ENCODE peak calls at places on chromosomes 3 and 15, in six cellular contexts. One of them, this sample, is unnamed.

GRCh38 chr3:24344784-24345439 is 149.7 kb downstream of the THRB start:
- DNase-seq in gastrocnemius medialis: no peak
- DNase-seq in B cell: no peak
- DNase-seq in fibroblast of mammary gland: peak
- DNase-seq in epithelial cell of proximal tubule: no peak
- DNase-seq in dorsolateral prefrontal cortex: no peak
- DNase-seq in this sample: no peak

GRCh38 chr15:100905855-100906254 is 13.3 kb upstream of the LRRK1 start:
- DNase-seq in gastrocnemius medialis: no peak
- DNase-seq in B cell: no peak
- DNase-seq in fibroblast of mammary gland: no peak
- DNase-seq in epithelial cell of proximal tubule: no peak
- DNase-seq in dorsolateral prefrontal cortex: no peak
- DNase-seq in this sample: no peak

GRCh38 chr3:126672741-126673140 is 17.8 kb upstream of the TXNRD3 start:
- DNase-seq in gastrocnemius medialis: no peak
- DNase-seq in B cell: no peak
- DNase-seq in fibroblast of mammary gland: no peak
- DNase-seq in epithelial cell of proximal tubule: no peak
- DNase-seq in dorsolateral prefrontal cortex: no peak
- DNase-seq in this sample: no peak

GRCh38 chr15:74402873-74403589 is 30.7 kb downstream of the SEMA7A start:
- DNase-seq in gastrocnemius medialis: no peak
- DNase-seq in B cell: peak
- DNase-seq in fibroblast of mammary gland: no peak
- DNase-seq in epithelial cell of proximal tubule: no peak
- DNase-seq in dorsolateral prefrontal cortex: no peak
- DNase-seq in this sample: peak

GRCh38 chr3:154135511-154136173 is 14.5 kb downstream of the ARHGEF26 start:
- DNase-seq in gastrocnemius medialis: no peak
- DNase-seq in B cell: no peak
- DNase-seq in fibroblast of mammary gland: peak
- DNase-seq in epithelial cell of proximal tubule: no peak
- DNase-seq in dorsolateral prefrontal cortex: no peak
- DNase-seq in this sample: no peak

GRCh38 chr15:85026304-85027032 is 44.8 kb downstream of the PDE8A start:
- DNase-seq in gastrocnemius medialis: no peak
- DNase-seq in B cell: no peak
- DNase-seq in fibroblast of mammary gland: no peak
- DNase-seq in epithelial cell of proximal tubule: no peak
- DNase-seq in dorsolateral prefrontal cortex: no peak
- DNase-seq in this sample: no peak

GRCh38 chr3:71168961-71169411 is 414.5 kb downstream of the FOXP1 start:
- DNase-seq in gastrocnemius medialis: no peak
- DNase-seq in B cell: no peak
- DNase-seq in fibroblast of mammary gland: peak
- DNase-seq in epithelial cell of proximal tubule: no peak
- DNase-seq in dorsolateral prefrontal cortex: no peak
- DNase-seq in this sample: no peak

GRCh38 chr3:18501679-18502343 is 76.7 kb upstream of the SATB1 start:
- DNase-seq in gastrocnemius medialis: no peak
- DNase-seq in B cell: no peak
- DNase-seq in fibroblast of mammary gland: no peak
- DNase-seq in epithelial cell of proximal tubule: no peak
- DNase-seq in dorsolateral prefrontal cortex: no peak
- DNase-seq in this sample: no peak

GRCh38 chr3:178735032-178735674 is 198.9 kb downstream of the KCNMB2 start:
- DNase-seq in gastrocnemius medialis: no peak
- DNase-seq in B cell: no peak
- DNase-seq in fibroblast of mammary gland: no peak
- DNase-seq in epithelial cell of proximal tubule: no peak
- DNase-seq in dorsolateral prefrontal cortex: no peak
- DNase-seq in this sample: no peak

GRCh38 chr3:100463002-100463401 is 29.4 kb upstream of the TMEM45A start:
- DNase-seq in gastrocnemius medialis: no peak
- DNase-seq in B cell: peak
- DNase-seq in fibroblast of mammary gland: peak
- DNase-seq in epithelial cell of proximal tubule: no peak
- DNase-seq in dorsolateral prefrontal cortex: no peak
- DNase-seq in this sample: peak

GRCh38 chr3:71753716-71754609 is at the start of gene GPR27:
- DNase-seq in gastrocnemius medialis: no peak
- DNase-seq in B cell: peak
- DNase-seq in fibroblast of mammary gland: peak
- DNase-seq in epithelial cell of proximal tubule: no peak
- DNase-seq in dorsolateral prefrontal cortex: no peak
- DNase-seq in this sample: peak

GRCh38 chr3:69948246-69948862 is 51.2 kb upstream of the SAMMSON start:
- DNase-seq in gastrocnemius medialis: no peak
- DNase-seq in B cell: peak
- DNase-seq in fibroblast of mammary gland: peak
- DNase-seq in epithelial cell of proximal tubule: no peak
- DNase-seq in dorsolateral prefrontal cortex: no peak
- DNase-seq in this sample: peak

GRCh38 chr15:69941931-69942471 is 155.7 kb downstream of the TLE3 start:
- DNase-seq in gastrocnemius medialis: no peak
- DNase-seq in B cell: no peak
- DNase-seq in fibroblast of mammary gland: no peak
- DNase-seq in epithelial cell of proximal tubule: no peak
- DNase-seq in dorsolateral prefrontal cortex: no peak
- DNase-seq in this sample: no peak

GRCh38 chr3:187012609-187013051 is 82.3 kb downstream of the ST6GAL1 start:
- DNase-seq in gastrocnemius medialis: no peak
- DNase-seq in B cell: peak
- DNase-seq in fibroblast of mammary gland: no peak
- DNase-seq in epithelial cell of proximal tubule: no peak
- DNase-seq in dorsolateral prefrontal cortex: no peak
- DNase-seq in this sample: no peak

GRCh38 chr3:41198526-41198925 is 779 bp upstream of the CTNNB1 start:
- DNase-seq in gastrocnemius medialis: peak
- DNase-seq in B cell: no peak
- DNase-seq in fibroblast of mammary gland: no peak
- DNase-seq in epithelial cell of proximal tubule: no peak
- DNase-seq in dorsolateral prefrontal cortex: peak
- DNase-seq in this sample: no peak

GRCh38 chr15:60535743-60536142 is 56.8 kb upstream of the ICE2 start:
- DNase-seq in gastrocnemius medialis: no peak
- DNase-seq in B cell: no peak
- DNase-seq in fibroblast of mammary gland: no peak
- DNase-seq in epithelial cell of proximal tubule: no peak
- DNase-seq in dorsolateral prefrontal cortex: no peak
- DNase-seq in this sample: no peak

GRCh38 chr3:169455472-169455871 is 208.0 kb downstream of the MECOM start:
- DNase-seq in gastrocnemius medialis: no peak
- DNase-seq in B cell: no peak
- DNase-seq in fibroblast of mammary gland: no peak
- DNase-seq in epithelial cell of proximal tubule: no peak
- DNase-seq in dorsolateral prefrontal cortex: no peak
- DNase-seq in this sample: no peak

GRCh38 chr15:65374831-65375401 is 2.9 kb downstream of the IGDCC3 start:
- DNase-seq in gastrocnemius medialis: no peak
- DNase-seq in B cell: no peak
- DNase-seq in fibroblast of mammary gland: no peak
- DNase-seq in epithelial cell of proximal tubule: no peak
- DNase-seq in dorsolateral prefrontal cortex: peak
- DNase-seq in this sample: no peak

GRCh38 chr3:46087871-46088270 is 60.6 kb upstream of the XCR1 start:
- DNase-seq in gastrocnemius medialis: no peak
- DNase-seq in B cell: no peak
- DNase-seq in fibroblast of mammary gland: peak
- DNase-seq in epithelial cell of proximal tubule: no peak
- DNase-seq in dorsolateral prefrontal cortex: no peak
- DNase-seq in this sample: peak
- TF ChIP-seq CTCF in gastrocnemius medialis: no peak
- TF ChIP-seq CTCF in B cell: peak
- TF ChIP-seq CTCF in fibroblast of mammary gland: peak
- TF ChIP-seq CTCF in epithelial cell of proximal tubule: peak
- TF ChIP-seq CTCF in dorsolateral prefrontal cortex: peak
- TF ChIP-seq CTCF in this sample: no peak

GRCh38 chr15:96393209-96393513 is 62.7 kb downstream of the NR2F2 start:
- DNase-seq in gastrocnemius medialis: no peak
- DNase-seq in B cell: no peak
- DNase-seq in fibroblast of mammary gland: no peak
- DNase-seq in epithelial cell of proximal tubule: no peak
- DNase-seq in dorsolateral prefrontal cortex: no peak
- DNase-seq in this sample: no peak

GRCh38 chr15:96392380-96393208 is 62.1 kb downstream of the NR2F2 start:
- DNase-seq in gastrocnemius medialis: no peak
- DNase-seq in B cell: no peak
- DNase-seq in fibroblast of mammary gland: no peak
- DNase-seq in epithelial cell of proximal tubule: no peak
- DNase-seq in dorsolateral prefrontal cortex: no peak
- DNase-seq in this sample: no peak

GRCh38 chr15:96390986-96391385 is 60.5 kb downstream of the NR2F2 start:
- DNase-seq in gastrocnemius medialis: no peak
- DNase-seq in B cell: no peak
- DNase-seq in fibroblast of mammary gland: peak
- DNase-seq in epithelial cell of proximal tubule: peak
- DNase-seq in dorsolateral prefrontal cortex: no peak
- DNase-seq in this sample: no peak

GRCh38 chr15:96398769-96399168 is 68.3 kb downstream of the NR2F2 start:
- DNase-seq in gastrocnemius medialis: no peak
- DNase-seq in B cell: no peak
- DNase-seq in fibroblast of mammary gland: no peak
- DNase-seq in epithelial cell of proximal tubule: no peak
- DNase-seq in dorsolateral prefrontal cortex: no peak
- DNase-seq in this sample: no peak

GRCh38 chr15:96395687-96396086 is 65.2 kb downstream of the NR2F2 start:
- DNase-seq in gastrocnemius medialis: no peak
- DNase-seq in B cell: no peak
- DNase-seq in fibroblast of mammary gland: no peak
- DNase-seq in epithelial cell of proximal tubule: no peak
- DNase-seq in dorsolateral prefrontal cortex: no peak
- DNase-seq in this sample: no peak
- TF ChIP-seq CTCF in gastrocnemius medialis: no peak
- TF ChIP-seq CTCF in B cell: no peak
- TF ChIP-seq CTCF in fibroblast of mammary gland: no peak
- TF ChIP-seq CTCF in epithelial cell of proximal tubule: peak
- TF ChIP-seq CTCF in dorsolateral prefrontal cortex: no peak
- TF ChIP-seq CTCF in this sample: no peak

DNA sequence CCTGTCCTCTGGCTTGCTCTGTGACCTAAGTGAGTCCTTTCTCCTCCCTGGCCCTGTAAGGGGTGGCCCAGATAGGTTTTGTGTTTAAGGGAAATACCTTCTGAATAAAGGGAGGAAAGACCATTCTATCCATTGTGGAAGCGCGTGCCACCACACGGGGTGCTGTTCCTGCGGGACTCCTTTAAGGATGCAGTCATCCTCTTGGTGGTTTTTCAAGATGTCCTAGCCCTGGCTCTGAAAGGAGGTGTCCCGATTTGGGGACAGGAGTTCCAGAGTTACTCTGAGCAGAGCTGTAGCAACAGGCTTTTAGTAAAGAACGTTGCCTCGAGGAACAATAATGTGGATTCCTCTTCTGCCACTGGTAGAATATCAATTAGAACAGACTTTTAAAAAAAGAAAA is 9.6 kb downstream of the SLC6A6 start:
- DNase-seq in gastrocnemius medialis: no peak
- DNase-seq in B cell: no peak
- DNase-seq in fibroblast of mammary gland: no peak
- DNase-seq in epithelial cell of proximal tubule: no peak
- DNase-seq in dorsolateral prefrontal cortex: no peak
- DNase-seq in this sample: no peak
- TF ChIP-seq CTCF in gastrocnemius medialis: no peak
- TF ChIP-seq CTCF in B cell: no peak
- TF ChIP-seq CTCF in fibroblast of mammary gland: no peak
- TF ChIP-seq CTCF in epithelial cell of proximal tubule: peak
- TF ChIP-seq CTCF in dorsolateral prefrontal cortex: no peak
- TF ChIP-seq CTCF in this sample: no peak

DNA sequence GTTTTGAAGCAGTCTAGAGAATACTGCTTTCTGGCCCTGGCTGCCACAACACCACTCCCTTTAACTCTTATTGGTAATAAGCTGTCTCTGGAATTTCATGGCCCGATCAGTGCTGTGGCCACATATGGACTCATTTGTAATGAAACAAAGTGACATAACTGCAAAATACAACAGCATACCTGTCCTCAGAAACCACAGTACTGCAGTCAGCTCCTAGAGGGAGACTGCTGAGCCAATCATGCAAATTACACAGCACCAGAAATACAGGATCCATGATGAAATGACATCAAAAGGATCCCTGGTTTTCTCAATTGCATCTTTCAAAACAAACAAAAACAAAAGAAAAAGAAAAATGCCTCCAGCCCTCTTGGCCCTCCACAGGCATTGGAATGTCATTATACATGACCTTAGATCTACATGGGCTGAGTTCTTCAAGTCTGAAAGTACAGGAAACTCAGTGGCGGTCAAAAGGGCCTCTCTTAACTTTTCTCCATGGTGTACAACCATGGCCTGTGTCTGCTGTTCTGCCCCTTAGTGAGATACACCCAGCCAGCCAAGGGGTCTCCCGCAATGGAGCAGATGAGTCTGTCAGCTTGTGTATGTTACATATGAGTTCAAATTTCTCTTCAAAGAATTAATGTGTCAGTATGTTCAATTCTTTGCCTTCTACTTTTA is 24.9 kb upstream of the KBTBD12 start:
- DNase-seq in gastrocnemius medialis: no peak
- DNase-seq in B cell: no peak
- DNase-seq in fibroblast of mammary gland: peak
- DNase-seq in epithelial cell of proximal tubule: peak
- DNase-seq in dorsolateral prefrontal cortex: no peak
- DNase-seq in this sample: no peak
- TF ChIP-seq CTCF in gastrocnemius medialis: no peak
- TF ChIP-seq CTCF in B cell: no peak
- TF ChIP-seq CTCF in fibroblast of mammary gland: no peak
- TF ChIP-seq CTCF in epithelial cell of proximal tubule: no peak
- TF ChIP-seq CTCF in dorsolateral prefrontal cortex: no peak
- TF ChIP-seq CTCF in this sample: no peak

GRCh38 chr3:16513141-16514020 is at the start of gene RFTN1:
- DNase-seq in gastrocnemius medialis: no peak
- DNase-seq in B cell: peak
- DNase-seq in fibroblast of mammary gland: peak
- DNase-seq in epithelial cell of proximal tubule: no peak
- DNase-seq in dorsolateral prefrontal cortex: no peak
- DNase-seq in this sample: peak

GRCh38 chr3:16510620-16511319 is 2.7 kb downstream of the RFTN1 start:
- DNase-seq in gastrocnemius medialis: no peak
- DNase-seq in B cell: no peak
- DNase-seq in fibroblast of mammary gland: no peak
- DNase-seq in epithelial cell of proximal tubule: no peak
- DNase-seq in dorsolateral prefrontal cortex: no peak
- DNase-seq in this sample: no peak

GRCh38 chr3:16512435-16513140 is 911 bp downstream of the RFTN1 start:
- DNase-seq in gastrocnemius medialis: peak
- DNase-seq in B cell: peak
- DNase-seq in fibroblast of mammary gland: no peak
- DNase-seq in epithelial cell of proximal tubule: no peak
- DNase-seq in dorsolateral prefrontal cortex: no peak
- DNase-seq in this sample: peak

GRCh38 chr3:16509721-16510619 is 3.5 kb downstream of the RFTN1 start:
- DNase-seq in gastrocnemius medialis: no peak
- DNase-seq in B cell: peak
- DNase-seq in fibroblast of mammary gland: no peak
- DNase-seq in epithelial cell of proximal tubule: no peak
- DNase-seq in dorsolateral prefrontal cortex: no peak
- DNase-seq in this sample: peak

GRCh38 chr3:16511561-16512434 is 1.7 kb downstream of the RFTN1 start:
- DNase-seq in gastrocnemius medialis: peak
- DNase-seq in B cell: peak
- DNase-seq in fibroblast of mammary gland: peak
- DNase-seq in epithelial cell of proximal tubule: no peak
- DNase-seq in dorsolateral prefrontal cortex: no peak
- DNase-seq in this sample: peak
- TF ChIP-seq CTCF in gastrocnemius medialis: no peak
- TF ChIP-seq CTCF in B cell: no peak
- TF ChIP-seq CTCF in fibroblast of mammary gland: no peak
- TF ChIP-seq CTCF in epithelial cell of proximal tubule: peak
- TF ChIP-seq CTCF in dorsolateral prefrontal cortex: no peak
- TF ChIP-seq CTCF in this sample: no peak